ENCODE peak calls at places on chromosomes 5 and 9, in six cellular contexts. One of them, this sample, is unnamed.

GRCh38 chr9:84851935-84852585 is 182.5 kb downstream of the NTRK2 start:
- DNase-seq in H1: no peak
- DNase-seq in neuronal stem cell: peak; percentile 65
- DNase-seq in trophoblast cell: peak; percentile 95
- DNase-seq in mesendoderm: peak; percentile 97
- DNase-seq in mesenchymal stem cell: peak; percentile 92
- DNase-seq in this sample: peak; percentile 11

GRCh38 chr5:171162602-171163001 is 146.4 kb upstream of the TLX3 start:
- DNase-seq in H1: peak; percentile 72
- DNase-seq in mesendoderm: peak; percentile 73
- DNase-seq in mesenchymal stem cell: peak; percentile 24
- DNase-seq in neuronal stem cell: peak; percentile 43
- DNase-seq in trophoblast cell: no peak
- DNase-seq in this sample: peak; percentile 25

GRCh38 chr9:109329274-109330258 is 8.7 kb upstream of the EPB41L4B start:
- DNase-seq in H1: no peak
- DNase-seq in neuronal stem cell: no peak
- DNase-seq in trophoblast cell: no peak
- DNase-seq in mesendoderm: peak; percentile 25
- DNase-seq in mesenchymal stem cell: no peak
- DNase-seq in this sample: peak; percentile 58

GRCh38 chr9:114671605-114672004 is 10.4 kb downstream of the TEX48 start:
- DNase-seq in neuronal stem cell: no peak
- DNase-seq in mesenchymal stem cell: no peak
- DNase-seq in H1: no peak
- DNase-seq in trophoblast cell: no peak
- DNase-seq in mesendoderm: no peak
- DNase-seq in this sample: no peak

GRCh38 chr9:73038613-73039012 is 85.8 kb upstream of the ALDH1A1 start:
- DNase-seq in trophoblast cell: no peak
- DNase-seq in mesendoderm: peak; percentile 60
- DNase-seq in neuronal stem cell: no peak
- DNase-seq in H1: no peak
- DNase-seq in mesenchymal stem cell: peak; percentile 32
- DNase-seq in this sample: no peak

GRCh38 chr9:5549671-5550650 is 39.6 kb downstream of the PDCD1LG2 start:
- DNase-seq in mesenchymal stem cell: no peak
- DNase-seq in neuronal stem cell: no peak
- DNase-seq in trophoblast cell: peak; percentile 72
- DNase-seq in H1: no peak
- DNase-seq in mesendoderm: no peak
- DNase-seq in this sample: peak; percentile 70

GRCh38 chr9:107283621-107284616 is 840 bp downstream of the RAD23B start:
- DNase-seq in mesenchymal stem cell: peak; percentile 75
- DNase-seq in H1: peak; percentile 80
- DNase-seq in mesendoderm: peak; percentile 96
- DNase-seq in neuronal stem cell: peak; percentile 79
- DNase-seq in trophoblast cell: peak; percentile 81
- DNase-seq in this sample: peak; percentile 74

GRCh38 chr5:14174235-14174636 is 31.1 kb downstream of the TRIO start:
- DNase-seq in mesenchymal stem cell: peak; percentile 80
- DNase-seq in trophoblast cell: peak; percentile 85
- DNase-seq in mesendoderm: peak; percentile 89
- DNase-seq in neuronal stem cell: no peak
- DNase-seq in H1: no peak
- DNase-seq in this sample: peak; percentile 56

GRCh38 chr5:149326611-149327010 is 18.7 kb upstream of the GRPEL2 start:
- DNase-seq in neuronal stem cell: no peak
- DNase-seq in trophoblast cell: no peak
- DNase-seq in mesenchymal stem cell: no peak
- DNase-seq in H1: no peak
- DNase-seq in mesendoderm: no peak
- DNase-seq in this sample: no peak

GRCh38 chr9:108704156-108704852 is 151.5 kb downstream of the ACTL7B start:
- DNase-seq in trophoblast cell: peak; percentile 44
- DNase-seq in H1: no peak
- DNase-seq in mesenchymal stem cell: peak; percentile 9
- DNase-seq in mesendoderm: peak; percentile 27
- DNase-seq in neuronal stem cell: no peak
- DNase-seq in this sample: no peak

GRCh38 chr9:106893088-106893487 is 30.1 kb downstream of the ZNF462 start:
- DNase-seq in mesenchymal stem cell: peak; percentile 89
- DNase-seq in neuronal stem cell: no peak
- DNase-seq in H1: no peak
- DNase-seq in trophoblast cell: peak; percentile 47
- DNase-seq in mesendoderm: peak; percentile 76
- DNase-seq in this sample: peak; percentile 74

GRCh38 chr5:143311428-143311827 is 92.1 kb downstream of the NR3C1 start:
- DNase-seq in H1: no peak
- DNase-seq in mesenchymal stem cell: peak; percentile 87
- DNase-seq in neuronal stem cell: no peak
- DNase-seq in trophoblast cell: peak; percentile 75
- DNase-seq in mesendoderm: no peak
- DNase-seq in this sample: peak; percentile 96

GRCh38 chr9:14131353-14132088 is 182.4 kb downstream of the NFIB start:
- DNase-seq in mesenchymal stem cell: no peak
- DNase-seq in mesendoderm: no peak
- DNase-seq in neuronal stem cell: no peak
- DNase-seq in H1: no peak
- DNase-seq in trophoblast cell: peak; percentile 7
- DNase-seq in this sample: no peak

GRCh38 chr5:65102826-65103673 is 334.3 kb downstream of the CWC27 start:
- DNase-seq in mesenchymal stem cell: peak; percentile 11
- DNase-seq in mesendoderm: peak; percentile 84
- DNase-seq in trophoblast cell: peak; percentile 76
- DNase-seq in neuronal stem cell: no peak
- DNase-seq in H1: peak; percentile 75
- DNase-seq in this sample: peak; percentile 15

GRCh38 chr5:152638996-152639552 is 234.0 kb upstream of the NMUR2 start:
- DNase-seq in mesendoderm: no peak
- DNase-seq in H1: no peak
- DNase-seq in trophoblast cell: no peak
- DNase-seq in neuronal stem cell: no peak
- DNase-seq in mesenchymal stem cell: no peak
- DNase-seq in this sample: no peak

GRCh38 chr9:68895741-68896478 is 118.0 kb downstream of the PRKACG start:
- DNase-seq in neuronal stem cell: no peak
- DNase-seq in mesenchymal stem cell: peak; percentile 44
- DNase-seq in trophoblast cell: no peak
- DNase-seq in mesendoderm: no peak
- DNase-seq in H1: no peak
- DNase-seq in this sample: no peak

GRCh38 chr5:43854697-43855292 is 251.8 kb downstream of the NNT start:
- DNase-seq in H1: no peak
- DNase-seq in neuronal stem cell: peak; percentile 45
- DNase-seq in trophoblast cell: peak; percentile 25
- DNase-seq in mesenchymal stem cell: peak; percentile 10
- DNase-seq in mesendoderm: peak; percentile 93
- DNase-seq in this sample: peak; percentile 23

GRCh38 chr5:167912944-167913343 is 378.5 kb upstream of the WWC1 start:
- DNase-seq in mesenchymal stem cell: no peak
- DNase-seq in mesendoderm: peak; percentile 90
- DNase-seq in H1: no peak
- DNase-seq in trophoblast cell: peak; percentile 82
- DNase-seq in neuronal stem cell: no peak
- DNase-seq in this sample: peak; percentile 7

GRCh38 chr9:122904466-122904822 is 715 bp downstream of the RC3H2 start:
- DNase-seq in mesendoderm: peak; percentile 80
- DNase-seq in mesenchymal stem cell: peak; percentile 66
- DNase-seq in H1: no peak
- DNase-seq in trophoblast cell: peak; percentile 44
- DNase-seq in neuronal stem cell: no peak
- DNase-seq in this sample: peak; percentile 4

GRCh38 chr9:122900791-122901190 is 4.4 kb downstream of the RC3H2 start:
- DNase-seq in H1: no peak
- DNase-seq in mesenchymal stem cell: peak; percentile 34
- DNase-seq in neuronal stem cell: no peak
- DNase-seq in trophoblast cell: no peak
- DNase-seq in mesendoderm: no peak
- DNase-seq in this sample: peak; percentile 43

DNA sequence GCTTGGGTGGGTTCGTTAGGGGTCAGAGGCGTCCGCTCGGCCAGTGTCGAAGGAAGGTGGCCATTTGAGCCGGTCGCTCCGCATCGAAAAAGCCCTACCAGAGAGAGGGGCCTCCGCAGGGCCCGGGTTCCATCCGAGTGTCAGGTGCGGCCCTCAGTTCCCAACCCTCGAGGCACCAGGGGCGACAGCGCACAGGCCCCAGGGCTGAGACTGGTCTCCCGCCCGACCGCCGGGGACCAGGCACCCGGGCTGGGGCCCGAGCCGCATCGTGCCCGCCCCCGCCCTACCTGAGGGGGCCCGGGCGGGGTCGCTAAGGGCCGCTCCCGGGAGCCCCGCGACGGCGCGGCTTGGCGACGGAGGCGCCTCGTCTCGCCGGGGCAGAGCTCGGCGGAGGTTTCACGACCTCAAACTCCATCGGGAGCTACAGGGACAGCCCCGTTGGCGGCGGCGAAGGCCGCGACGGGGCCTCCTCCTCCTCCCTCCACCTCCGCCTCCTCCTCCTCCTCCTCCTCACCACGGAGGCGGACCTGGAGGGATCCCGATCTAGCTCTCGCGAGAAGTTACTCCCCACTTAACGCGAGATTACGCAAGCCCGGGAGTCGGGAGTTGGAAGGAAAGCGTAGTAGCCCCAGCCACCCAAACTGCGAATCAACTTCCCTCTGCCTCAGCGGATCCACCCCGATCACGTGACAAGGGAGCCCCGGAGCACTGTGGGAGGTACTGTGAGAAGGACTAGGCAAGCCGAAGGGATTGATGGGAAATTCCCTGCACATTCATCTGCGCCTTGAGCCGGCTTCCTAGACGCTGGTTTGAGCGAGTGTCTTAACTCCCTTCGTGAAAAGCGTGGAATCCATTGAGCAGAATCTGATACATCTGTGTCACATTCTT is at the start of gene RC3H2:
- DNase-seq in mesendoderm: peak; percentile 100
- DNase-seq in trophoblast cell: peak; percentile 100
- DNase-seq in neuronal stem cell: peak; percentile 100
- DNase-seq in H1: peak; percentile 94
- DNase-seq in mesenchymal stem cell: peak; percentile 100
- DNase-seq in this sample: peak; percentile 100
- H2BK120ac ChIP-seq in mesendoderm: no peak within 1 kb of the TSS
- H2BK120ac ChIP-seq in trophoblast cell: peak within 1 kb of the TSS; percentile 77
- H2BK120ac ChIP-seq in neuronal stem cell: no peak within 1 kb of the TSS
- H2BK120ac ChIP-seq in H1: no peak within 1 kb of the TSS
- H2BK120ac ChIP-seq in mesenchymal stem cell: peak within 1 kb of the TSS; percentile 78
- H2BK120ac ChIP-seq in this sample: peak within 1 kb of the TSS; percentile 82

DNA sequence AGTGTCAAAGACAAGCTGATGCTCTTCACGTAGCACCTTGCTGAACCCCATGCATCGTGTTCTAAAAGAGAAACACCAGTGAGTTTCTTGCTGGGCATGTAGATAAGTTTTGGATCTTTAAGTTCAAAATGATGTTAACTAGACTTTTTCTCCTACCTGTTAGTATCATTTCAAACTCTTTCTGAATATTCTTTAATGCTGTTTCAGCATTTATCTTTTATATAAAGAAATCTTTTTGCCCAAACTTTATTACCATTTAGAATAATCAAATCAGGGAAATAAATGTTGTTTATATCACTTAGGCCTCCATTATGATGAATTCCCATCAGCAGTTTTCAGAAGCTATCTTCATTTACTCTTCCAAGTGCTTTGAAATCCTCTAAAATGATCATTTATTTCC is 542.8 kb downstream of the CDH10 start:
- DNase-seq in mesendoderm: no peak
- DNase-seq in trophoblast cell: no peak
- DNase-seq in H1: no peak
- DNase-seq in mesenchymal stem cell: no peak
- DNase-seq in neuronal stem cell: no peak
- DNase-seq in this sample: no peak
- H3K18ac ChIP-seq in mesendoderm: no peak overlapping the region
- H3K18ac ChIP-seq in trophoblast cell: no peak overlapping the region
- H3K18ac ChIP-seq in H1: no peak overlapping the region
- H3K18ac ChIP-seq in mesenchymal stem cell: no peak overlapping the region
- H3K18ac ChIP-seq in neuronal stem cell: no peak overlapping the region
- H3K18ac ChIP-seq in this sample: no peak overlapping the region

GRCh38 chr5:160119905-160120266 is 636 bp upstream of the PWWP2A start:
- DNase-seq in mesendoderm: no peak
- DNase-seq in neuronal stem cell: no peak
- DNase-seq in mesenchymal stem cell: no peak
- DNase-seq in trophoblast cell: no peak
- DNase-seq in H1: no peak
- DNase-seq in this sample: no peak
- H3K4me3 ChIP-seq in mesendoderm: peak overlapping the region; percentile 18
- H3K4me3 ChIP-seq in neuronal stem cell: no peak overlapping the region
- H3K4me3 ChIP-seq in mesenchymal stem cell: no peak overlapping the region
- H3K4me3 ChIP-seq in trophoblast cell: no peak overlapping the region
- H3K4me3 ChIP-seq in H1: peak overlapping the region; percentile 46
- H3K4me3 ChIP-seq in this sample: no peak overlapping the region

DNA sequence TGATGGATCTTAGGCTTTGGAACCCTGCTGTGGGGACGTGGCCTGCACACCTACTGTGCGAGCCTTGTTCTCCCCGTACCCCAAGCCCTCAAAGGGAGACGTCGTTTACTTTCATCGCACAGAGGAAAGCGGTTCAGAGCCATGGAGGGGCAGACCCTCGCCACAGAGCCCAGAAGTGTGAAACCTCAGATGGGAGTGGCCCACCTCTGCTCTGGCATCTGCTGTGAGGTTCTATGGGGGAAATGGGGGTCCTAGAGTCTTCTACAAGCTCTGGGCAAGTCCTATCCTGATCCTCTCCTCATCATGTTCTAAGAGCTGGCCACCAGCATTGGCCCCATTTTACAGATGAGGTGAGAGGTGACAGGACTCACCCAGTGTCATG is 3.7 kb upstream of the RNF44 start:
- DNase-seq in H1: no peak
- DNase-seq in neuronal stem cell: no peak
- DNase-seq in trophoblast cell: no peak
- DNase-seq in mesendoderm: no peak
- DNase-seq in mesenchymal stem cell: no peak
- DNase-seq in this sample: no peak
- H2BK120ac ChIP-seq in H1: peak overlapping the region; percentile 38
- H2BK120ac ChIP-seq in neuronal stem cell: no peak overlapping the region
- H2BK120ac ChIP-seq in trophoblast cell: peak overlapping the region; percentile 54
- H2BK120ac ChIP-seq in mesendoderm: no peak overlapping the region
- H2BK120ac ChIP-seq in mesenchymal stem cell: no peak overlapping the region
- H2BK120ac ChIP-seq in this sample: no peak overlapping the region

GRCh38 chr9:132769895-132770774 is 99.9 kb downstream of the GTF3C4 start:
- DNase-seq in mesenchymal stem cell: peak; percentile 78
- DNase-seq in trophoblast cell: peak; percentile 48
- DNase-seq in neuronal stem cell: peak; percentile 48
- DNase-seq in mesendoderm: peak; percentile 74
- DNase-seq in H1: peak; percentile 78
- DNase-seq in this sample: peak; percentile 51
- H3K18ac ChIP-seq in mesenchymal stem cell: peak overlapping the region; percentile 88
- H3K18ac ChIP-seq in trophoblast cell: no peak overlapping the region
- H3K18ac ChIP-seq in neuronal stem cell: peak overlapping the region; percentile 92
- H3K18ac ChIP-seq in mesendoderm: no peak overlapping the region
- H3K18ac ChIP-seq in H1: peak overlapping the region; percentile 93
- H3K18ac ChIP-seq in this sample: peak overlapping the region; percentile 90